ENCODE peak calls at places on chromosomes 12 and 14, in eight cellular contexts. Y is psoas muscle; D is CD8-positive, alpha-beta T cell; T is esophagus muscularis mucosa; F is A549; B is transverse colon; E is aorta; X is astrocyte. O is an unnamed sample.

GRCh38 chr12:131384544-131384855 is 326.4 kb upstream of the SFSWAP start:
- DNase-seq in Y (no peak), X (no peak), E (no peak), T (no peak), B (no peak), F (no peak), D (no peak), O (no peak)

GRCh38 chr14:68520637-68521556 is 272.0 kb downstream of the ZFP36L1 start:
- DNase-seq in T (no peak), Y (no peak), E (no peak), F (peak), D (no peak), X (no peak), B (peak), O (no peak)

GRCh38 chr14:24266344-24267244 is 3.6 kb upstream of the TGM1 start:
- DNase-seq in X (no peak), D (no peak), E (peak), T (no peak), Y (no peak), F (no peak), B (no peak), O (no peak)

GRCh38 chr14:54123836-54124235 is 167.2 kb upstream of the BMP4 start:
- DNase-seq in E (no peak), F (no peak), T (no peak), X (peak), D (no peak), Y (no peak), B (no peak), O (no peak)

GRCh38 chr12:70271025-70271424 is 27.8 kb downstream of the CNOT2 start:
- DNase-seq in F (no peak), D (no peak), E (no peak), T (no peak), Y (no peak), X (peak), B (no peak), O (no peak)

GRCh38 chr12:76117067-76117691 is 32.7 kb upstream of the NAP1L1 start:
- DNase-seq in T (no peak), D (no peak), E (no peak), F (no peak), Y (no peak), B (no peak), X (no peak), O (no peak)

GRCh38 chr12:19744760-19745218 is 305.5 kb downstream of the AEBP2 start:
- DNase-seq in F (no peak), X (peak), E (no peak), T (no peak), D (no peak), B (no peak), Y (no peak), O (no peak)

GRCh38 chr12:95213928-95214327 is 3.3 kb downstream of the FGD6 start:
- DNase-seq in Y (no peak), F (no peak), T (no peak), X (no peak), D (no peak), E (no peak), B (no peak), O (no peak)

GRCh38 chr14:63257299-63257698 is 53.1 kb downstream of the RHOJ start:
- DNase-seq in T (no peak), F (no peak), X (no peak), E (no peak), Y (no peak), D (no peak), B (no peak), O (no peak)

GRCh38 chr14:31978423-31978822 is 98.7 kb upstream of the ARHGAP5 start:
- DNase-seq in B (no peak), X (no peak), D (no peak), F (no peak), Y (no peak), E (no peak), T (no peak), O (no peak)

GRCh38 chr12:39972119-39972518 is 133.8 kb downstream of the SLC2A13 start:
- DNase-seq in E (no peak), T (no peak), X (peak), F (no peak), B (no peak), D (no peak), Y (no peak), O (no peak)

GRCh38 chr14:50550294-50550693 is 9.7 kb upstream of the ATL1 start:
- DNase-seq in F (no peak), B (no peak), X (no peak), E (no peak), D (no peak), T (no peak), Y (no peak), O (no peak)

GRCh38 chr12:58408516-58408915 is 467.1 kb downstream of the ATP23 start:
- DNase-seq in F (no peak), Y (no peak), B (no peak), E (no peak), X (no peak), D (no peak), T (no peak), O (no peak)

GRCh38 chr12:47534695-47535094 is 171.1 kb downstream of the RPAP3 start:
- DNase-seq in X (peak), T (no peak), F (no peak), Y (no peak), D (no peak), E (no peak), B (no peak), O (no peak)

GRCh38 chr14:50775357-50775756 is 55.6 kb downstream of the NIN start:
- DNase-seq in D (no peak), X (peak), T (no peak), F (no peak), B (no peak), Y (no peak), E (no peak), O (no peak)

GRCh38 chr12:39122562-39123204 is 217.3 kb upstream of the CPNE8 start:
- DNase-seq in B (no peak), X (no peak), Y (no peak), E (no peak), F (no peak), T (no peak), D (no peak), O (no peak)

GRCh38 chr14:91396959-91397815 is 20.4 kb downstream of the CCDC88C start:
- DNase-seq in T (no peak), B (peak), X (no peak), E (no peak), Y (no peak), D (peak), F (no peak), O (no peak)

GRCh38 chr12:111756681-111757080 is 10.1 kb upstream of the ALDH2 start:
- DNase-seq in B (no peak), X (no peak), E (no peak), D (no peak), T (no peak), F (no peak), Y (no peak), O (no peak)

GRCh38 chr12:132084681-132085635 is 59.2 kb downstream of the DDX51 start:
- DNase-seq in F (peak), D (peak), Y (peak), T (no peak), E (peak), B (peak), X (peak), O (peak)

GRCh38 chr12:99911076-99911475 is 73.7 kb downstream of the ANKS1B start:
- DNase-seq in D (no peak), Y (no peak), E (no peak), F (peak), B (no peak), X (peak), T (no peak), O (peak)

GRCh38 chr14:75046899-75047298 is 4.4 kb downstream of the MLH3 start:
- DNase-seq in D (no peak), X (no peak), B (no peak), F (no peak), T (no peak), Y (no peak), E (no peak), O (no peak)

GRCh38 chr12:50018968-50019367 is 6.3 kb downstream of the RACGAP1 start:
- DNase-seq in B (no peak), D (no peak), E (no peak), Y (no peak), T (no peak), F (no peak), X (no peak), O (no peak)

GRCh38 chr12:50019524-50019923 is 5.8 kb downstream of the RACGAP1 start:
- DNase-seq in B (no peak), D (no peak), F (no peak), E (no peak), Y (no peak), T (no peak), X (no peak), O (no peak)

GRCh38 chr12:50014342-50014741 is 11.0 kb downstream of the RACGAP1 start:
- DNase-seq in T (no peak), F (no peak), E (no peak), D (no peak), Y (no peak), X (no peak), B (no peak), O (no peak)

GRCh38 chr12:50017653-50018052 is 7.6 kb downstream of the RACGAP1 start:
- DNase-seq in E (no peak), Y (no peak), B (no peak), T (no peak), X (no peak), D (no peak), F (no peak), O (no peak)

DNA sequence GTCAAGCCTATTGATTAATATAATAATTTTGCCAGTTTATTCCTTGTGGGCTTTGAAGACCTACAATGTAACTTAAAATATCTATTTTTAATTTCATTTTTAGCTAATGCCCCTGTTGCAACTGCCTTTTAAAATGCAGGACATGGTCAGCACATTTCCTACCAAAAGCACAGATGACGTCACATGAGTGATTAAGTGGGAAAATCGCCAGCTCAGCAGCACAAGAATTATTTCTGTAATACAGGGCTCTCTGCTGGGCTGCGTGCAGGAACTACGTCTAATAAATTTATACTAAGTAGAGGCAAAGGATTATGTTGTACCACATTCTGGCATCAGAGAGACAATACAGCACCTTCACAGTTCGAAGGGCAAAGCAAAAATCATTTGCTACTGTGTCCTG is 8.2 kb downstream of the RACGAP1 start:
- DNase-seq in B (peak), E (no peak), T (peak), X (peak), F (no peak), Y (no peak), D (no peak), O (peak)
- H3K27ac ChIP-seq in B (peak), E (no peak), T (peak), X (peak), F (no peak), Y (no peak), D (no peak), O (peak)

DNA sequence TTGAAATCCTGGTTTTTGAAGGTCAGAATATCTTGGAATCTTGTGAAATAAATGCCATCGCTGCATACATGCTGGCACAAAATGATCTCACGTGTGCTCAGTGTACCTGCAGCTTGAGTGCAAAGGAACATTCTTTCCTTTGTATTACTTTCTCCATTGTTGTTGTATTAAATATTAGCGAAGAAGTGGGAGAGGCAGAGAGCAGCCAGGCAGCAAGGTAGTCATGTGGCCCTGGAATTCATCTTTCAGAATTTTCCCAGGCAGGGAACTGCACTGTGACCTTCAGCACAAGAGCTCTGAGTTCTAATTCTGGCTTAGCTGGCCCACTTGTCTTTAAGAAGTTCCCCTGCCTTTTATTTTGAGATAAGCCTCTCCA is 145.5 kb downstream of the PRKCH start:
- DNase-seq in Y (no peak), E (no peak), B (no peak), D (no peak), T (peak), X (no peak), F (no peak), O (no peak)
- H3K27ac ChIP-seq in Y (no peak), E (no peak), B (no peak), D (no peak), T (peak), X (no peak), F (peak), O (peak)

GRCh38 chr14:55586411-55586810 is 6.4 kb downstream of the KTN1 start:
- DNase-seq in X (no peak), B (no peak), F (no peak), E (no peak), Y (no peak), T (no peak), D (no peak), O (no peak)

GRCh38 chr14:55583942-55584468 is 4.0 kb downstream of the KTN1 start:
- DNase-seq in F (no peak), Y (no peak), X (no peak), D (no peak), E (no peak), T (no peak), B (no peak), O (no peak)

GRCh38 chr14:55587847-55588246 is 7.8 kb downstream of the KTN1 start:
- DNase-seq in X (no peak), B (no peak), F (no peak), D (no peak), E (no peak), Y (no peak), T (no peak), O (no peak)

GRCh38 chr14:55588259-55588699 is 8.3 kb downstream of the KTN1 start:
- DNase-seq in X (peak), B (no peak), Y (no peak), D (no peak), T (no peak), F (no peak), E (no peak), O (no peak)

DNA sequence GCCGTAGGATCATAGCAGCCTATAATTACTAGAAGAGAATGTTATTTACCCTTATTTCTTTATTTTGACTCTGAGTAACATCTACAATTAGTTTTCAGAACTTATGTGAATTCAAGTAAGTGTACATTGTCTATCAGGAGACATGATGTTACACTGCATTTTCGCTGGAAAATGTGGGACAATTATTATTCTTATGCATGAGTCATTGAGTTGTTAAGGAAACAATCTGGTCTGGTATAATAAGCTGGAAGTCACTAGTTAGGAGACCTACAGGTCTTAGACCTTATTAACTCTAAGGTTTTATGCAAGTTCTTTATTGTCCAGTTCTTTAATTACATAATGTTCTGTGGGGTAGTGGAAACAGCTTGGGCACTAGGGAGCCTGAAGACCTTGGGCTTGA is 5.8 kb downstream of the KTN1 start:
- DNase-seq in F (no peak), E (no peak), X (peak), Y (no peak), B (no peak), T (no peak), D (no peak), O (no peak)
- H3K27ac ChIP-seq in F (no peak), E (no peak), X (peak), Y (peak), B (peak), T (peak), D (no peak), O (no peak)

GRCh38 chr14:20539906-20540305 is 20.9 kb downstream of the RNASE9 start:
- DNase-seq in B (no peak), T (peak), E (no peak), F (no peak), Y (no peak), X (no peak), D (no peak), O (no peak)
- H3K27ac ChIP-seq in B (no peak), T (no peak), E (no peak), F (no peak), Y (no peak), X (no peak), D (no peak), O (no peak)

GRCh38 chr12:115377781-115378180 is 693.8 kb upstream of the TBX3 start:
- DNase-seq in Y (no peak), X (no peak), F (no peak), T (no peak), B (no peak), D (no peak), E (no peak), O (no peak)
- H3K27ac ChIP-seq in Y (no peak), X (no peak), F (no peak), T (no peak), B (no peak), D (no peak), E (no peak), O (no peak)

GRCh38 chr12:123997033-123997822 is 24.2 kb downstream of the ZNF664 start:
- DNase-seq in X (no peak), D (no peak), Y (no peak), F (no peak), E (no peak), B (no peak), T (no peak), O (no peak)
- H3K27ac ChIP-seq in X (no peak), D (no peak), Y (no peak), F (no peak), E (no peak), B (no peak), T (peak), O (no peak)